ENCODE peak calls at places on chromosomes 6 and 20, in eight cellular contexts. One of them, this sample, is unnamed.
A peak's percentile ranks its signal among the peaks of the same experiment; 100 is the strongest.

GRCh38 chr6:41917528-41917927 is 3.4 kb downstream of the MED20 start:
- DNase-seq in heart left ventricle: no peak
- DNase-seq in GM12878: no peak
- DNase-seq in sigmoid colon: no peak
- DNase-seq in adrenal gland: peak; percentile 80
- DNase-seq in IMR-90: peak; percentile 96
- DNase-seq in uterus: no peak
- DNase-seq in right lobe of liver: no peak
- DNase-seq in this sample: no peak

GRCh38 chr6:134207431-134207830 is 110.5 kb downstream of the SGK1 start:
- DNase-seq in heart left ventricle: no peak
- DNase-seq in uterus: no peak
- DNase-seq in adrenal gland: no peak
- DNase-seq in IMR-90: no peak
- DNase-seq in sigmoid colon: no peak
- DNase-seq in GM12878: no peak
- DNase-seq in right lobe of liver: no peak
- DNase-seq in this sample: no peak

GRCh38 chr6:67914419-67914818 is 720.7 kb upstream of the ADGRB3 start:
- DNase-seq in sigmoid colon: no peak
- DNase-seq in GM12878: no peak
- DNase-seq in IMR-90: no peak
- DNase-seq in uterus: no peak
- DNase-seq in right lobe of liver: no peak
- DNase-seq in adrenal gland: no peak
- DNase-seq in heart left ventricle: no peak
- DNase-seq in this sample: no peak

GRCh38 chr20:37165031-37165430 is 14.1 kb upstream of the RPN2 start:
- DNase-seq in uterus: no peak
- DNase-seq in IMR-90: no peak
- DNase-seq in right lobe of liver: no peak
- DNase-seq in adrenal gland: no peak
- DNase-seq in sigmoid colon: no peak
- DNase-seq in heart left ventricle: no peak
- DNase-seq in GM12878: no peak
- DNase-seq in this sample: no peak

GRCh38 chr20:53774487-53775203 is 181.0 kb upstream of the ZNF217 start:
- DNase-seq in heart left ventricle: peak; percentile 32
- DNase-seq in adrenal gland: no peak
- DNase-seq in sigmoid colon: no peak
- DNase-seq in uterus: no peak
- DNase-seq in GM12878: no peak
- DNase-seq in IMR-90: peak; percentile 95
- DNase-seq in right lobe of liver: no peak
- DNase-seq in this sample: no peak

GRCh38 chr20:407097-407952 is 774 bp upstream of the RBCK1 start:
- DNase-seq in right lobe of liver: peak; percentile 92
- DNase-seq in IMR-90: peak; percentile 59
- DNase-seq in sigmoid colon: peak; percentile 89
- DNase-seq in heart left ventricle: peak; percentile 83
- DNase-seq in uterus: peak; percentile 67
- DNase-seq in adrenal gland: peak; percentile 92
- DNase-seq in GM12878: no peak
- DNase-seq in this sample: peak; percentile 78

GRCh38 chr6:44047801-44048200 is 79.5 kb downstream of the MRPL14 start:
- DNase-seq in uterus: no peak
- DNase-seq in GM12878: no peak
- DNase-seq in IMR-90: no peak
- DNase-seq in right lobe of liver: peak; percentile 14
- DNase-seq in heart left ventricle: no peak
- DNase-seq in sigmoid colon: peak; percentile 48
- DNase-seq in adrenal gland: no peak
- DNase-seq in this sample: no peak

GRCh38 chr6:66048684-66049474 is 341.9 kb upstream of the EYS start:
- DNase-seq in IMR-90: no peak
- DNase-seq in uterus: no peak
- DNase-seq in heart left ventricle: no peak
- DNase-seq in right lobe of liver: no peak
- DNase-seq in adrenal gland: no peak
- DNase-seq in GM12878: no peak
- DNase-seq in sigmoid colon: no peak
- DNase-seq in this sample: no peak

GRCh38 chr6:9464583-9464982 is 950.3 kb downstream of the TFAP2A start:
- DNase-seq in GM12878: no peak
- DNase-seq in IMR-90: no peak
- DNase-seq in right lobe of liver: no peak
- DNase-seq in uterus: no peak
- DNase-seq in sigmoid colon: no peak
- DNase-seq in adrenal gland: no peak
- DNase-seq in heart left ventricle: no peak
- DNase-seq in this sample: no peak

GRCh38 chr20:9269280-9269971 is 200.5 kb downstream of the PLCB4 start:
- DNase-seq in sigmoid colon: no peak
- DNase-seq in adrenal gland: no peak
- DNase-seq in heart left ventricle: no peak
- DNase-seq in uterus: no peak
- DNase-seq in right lobe of liver: no peak
- DNase-seq in GM12878: no peak
- DNase-seq in IMR-90: peak; percentile 71
- DNase-seq in this sample: no peak

GRCh38 chr6:97440590-97441176 is 157.7 kb upstream of the MMS22L start:
- DNase-seq in uterus: no peak
- DNase-seq in right lobe of liver: no peak
- DNase-seq in GM12878: no peak
- DNase-seq in heart left ventricle: no peak
- DNase-seq in sigmoid colon: no peak
- DNase-seq in IMR-90: peak; percentile 12
- DNase-seq in adrenal gland: no peak
- DNase-seq in this sample: peak; percentile 43

GRCh38 chr20:56924976-56925695 is 296.0 kb downstream of the TFAP2C start:
- DNase-seq in heart left ventricle: no peak
- DNase-seq in sigmoid colon: peak; percentile 65
- DNase-seq in IMR-90: no peak
- DNase-seq in adrenal gland: no peak
- DNase-seq in GM12878: no peak
- DNase-seq in right lobe of liver: no peak
- DNase-seq in uterus: no peak
- DNase-seq in this sample: peak; percentile 24

GRCh38 chr20:38473353-38473795 is 731 bp downstream of the RALGAPB start:
- DNase-seq in adrenal gland: peak; percentile 45
- DNase-seq in GM12878: no peak
- DNase-seq in IMR-90: no peak
- DNase-seq in right lobe of liver: no peak
- DNase-seq in sigmoid colon: no peak
- DNase-seq in heart left ventricle: peak; percentile 35
- DNase-seq in uterus: no peak
- DNase-seq in this sample: no peak

GRCh38 chr6:89323461-89324098 is 8.5 kb upstream of the GABRR2 start:
- DNase-seq in adrenal gland: no peak
- DNase-seq in uterus: no peak
- DNase-seq in GM12878: no peak
- DNase-seq in IMR-90: peak; percentile 41
- DNase-seq in right lobe of liver: no peak
- DNase-seq in heart left ventricle: no peak
- DNase-seq in sigmoid colon: no peak
- DNase-seq in this sample: no peak

GRCh38 chr6:162733489-162733888 is 5.7 kb downstream of the PACRG start:
- DNase-seq in uterus: no peak
- DNase-seq in right lobe of liver: no peak
- DNase-seq in heart left ventricle: no peak
- DNase-seq in adrenal gland: no peak
- DNase-seq in GM12878: no peak
- DNase-seq in sigmoid colon: no peak
- DNase-seq in IMR-90: no peak
- DNase-seq in this sample: no peak

GRCh38 chr20:14360386-14360785 is 23.0 kb upstream of the FLRT3 start:
- DNase-seq in GM12878: no peak
- DNase-seq in heart left ventricle: no peak
- DNase-seq in sigmoid colon: no peak
- DNase-seq in IMR-90: peak; percentile 20
- DNase-seq in adrenal gland: no peak
- DNase-seq in uterus: no peak
- DNase-seq in right lobe of liver: no peak
- DNase-seq in this sample: no peak

GRCh38 chr6:134517145-134517658 is 199.3 kb upstream of the SGK1 start:
- DNase-seq in right lobe of liver: peak; percentile 94
- DNase-seq in IMR-90: peak; percentile 79
- DNase-seq in GM12878: no peak
- DNase-seq in adrenal gland: peak; percentile 90
- DNase-seq in uterus: peak; percentile 37
- DNase-seq in heart left ventricle: peak; percentile 79
- DNase-seq in sigmoid colon: peak; percentile 72
- DNase-seq in this sample: peak; percentile 77

GRCh38 chr6:118581489-118581959 is 33.4 kb downstream of the PLN start:
- DNase-seq in adrenal gland: peak; percentile 83
- DNase-seq in sigmoid colon: no peak
- DNase-seq in right lobe of liver: no peak
- DNase-seq in heart left ventricle: no peak
- DNase-seq in GM12878: no peak
- DNase-seq in IMR-90: peak; percentile 80
- DNase-seq in uterus: no peak
- DNase-seq in this sample: no peak

GRCh38 chr20:33790571-33790970 is 20.6 kb upstream of the CHMP4B start:
- DNase-seq in IMR-90: no peak
- DNase-seq in adrenal gland: no peak
- DNase-seq in heart left ventricle: no peak
- DNase-seq in uterus: no peak
- DNase-seq in GM12878: no peak
- DNase-seq in sigmoid colon: peak; percentile 82
- DNase-seq in right lobe of liver: no peak
- DNase-seq in this sample: no peak

GRCh38 chr20:33791021-33791420 is 20.1 kb upstream of the CHMP4B start:
- DNase-seq in sigmoid colon: no peak
- DNase-seq in GM12878: no peak
- DNase-seq in heart left ventricle: no peak
- DNase-seq in right lobe of liver: no peak
- DNase-seq in IMR-90: no peak
- DNase-seq in adrenal gland: no peak
- DNase-seq in uterus: no peak
- DNase-seq in this sample: no peak

GRCh38 chr20:33789109-33789857 is 21.9 kb upstream of the CHMP4B start:
- DNase-seq in uterus: peak; percentile 37
- DNase-seq in GM12878: no peak
- DNase-seq in sigmoid colon: peak; percentile 89
- DNase-seq in IMR-90: peak; percentile 96
- DNase-seq in heart left ventricle: peak; percentile 31
- DNase-seq in right lobe of liver: no peak
- DNase-seq in adrenal gland: peak; percentile 86
- DNase-seq in this sample: no peak

GRCh38 chr20:33788351-33789049 is 22.6 kb upstream of the CHMP4B start:
- DNase-seq in heart left ventricle: no peak
- DNase-seq in uterus: no peak
- DNase-seq in sigmoid colon: no peak
- DNase-seq in right lobe of liver: no peak
- DNase-seq in IMR-90: no peak
- DNase-seq in adrenal gland: no peak
- DNase-seq in GM12878: no peak
- DNase-seq in this sample: no peak

DNA sequence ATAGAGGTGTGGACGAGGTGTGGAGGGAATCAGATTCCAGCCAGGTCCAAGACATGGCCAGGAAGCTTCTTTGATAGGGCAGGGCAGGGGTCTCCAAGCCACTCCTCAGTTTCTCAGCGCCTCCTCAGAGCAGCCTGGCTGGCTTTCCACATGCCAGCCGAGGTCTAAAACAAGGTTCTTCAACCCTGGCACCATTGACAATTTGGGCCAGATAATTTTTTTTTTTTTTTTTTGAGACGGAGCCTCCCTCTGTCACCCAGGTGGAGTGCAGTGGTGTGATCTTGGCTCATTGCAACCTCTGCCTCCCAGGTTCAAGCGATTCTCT is 21.3 kb upstream of the CHMP4B start:
- DNase-seq in right lobe of liver: no peak
- DNase-seq in heart left ventricle: no peak
- DNase-seq in IMR-90: no peak
- DNase-seq in uterus: no peak
- DNase-seq in GM12878: no peak
- DNase-seq in sigmoid colon: no peak
- DNase-seq in adrenal gland: no peak
- DNase-seq in this sample: no peak
- H3K4me1 ChIP-seq in right lobe of liver: no peaks in the 10 kb centered on the region
- H3K4me1 ChIP-seq in heart left ventricle: peaks cover 43% of the 10 kb centered on the region
- H3K4me1 ChIP-seq in IMR-90: peaks cover 10% of the 10 kb centered on the region
- H3K4me1 ChIP-seq in uterus: peaks cover 3% of the 10 kb centered on the region
- H3K4me1 ChIP-seq in GM12878: peaks cover 10% of the 10 kb centered on the region
- H3K4me1 ChIP-seq in sigmoid colon: peaks cover 63% of the 10 kb centered on the region
- H3K4me1 ChIP-seq in adrenal gland: no peaks in the 10 kb centered on the region
- H3K4me1 ChIP-seq in this sample: no peaks in the 10 kb centered on the region

GRCh38 chr6:21996425-21997207 is 300.2 kb downstream of the PRL start:
- DNase-seq in uterus: no peak
- DNase-seq in right lobe of liver: no peak
- DNase-seq in heart left ventricle: no peak
- DNase-seq in IMR-90: no peak
- DNase-seq in sigmoid colon: no peak
- DNase-seq in GM12878: no peak
- DNase-seq in adrenal gland: no peak
- DNase-seq in this sample: no peak
- H3K9me3 ChIP-seq in uterus: no peaks in the 10 kb centered on the region
- H3K9me3 ChIP-seq in right lobe of liver: no peaks in the 10 kb centered on the region
- H3K9me3 ChIP-seq in heart left ventricle: no peaks in the 10 kb centered on the region
- H3K9me3 ChIP-seq in IMR-90: no peaks in the 10 kb centered on the region
- H3K9me3 ChIP-seq in sigmoid colon: no peaks in the 10 kb centered on the region
- H3K9me3 ChIP-seq in GM12878: no peaks in the 10 kb centered on the region
- H3K9me3 ChIP-seq in adrenal gland: no peaks in the 10 kb centered on the region
- H3K9me3 ChIP-seq in this sample: no peaks in the 10 kb centered on the region

DNA sequence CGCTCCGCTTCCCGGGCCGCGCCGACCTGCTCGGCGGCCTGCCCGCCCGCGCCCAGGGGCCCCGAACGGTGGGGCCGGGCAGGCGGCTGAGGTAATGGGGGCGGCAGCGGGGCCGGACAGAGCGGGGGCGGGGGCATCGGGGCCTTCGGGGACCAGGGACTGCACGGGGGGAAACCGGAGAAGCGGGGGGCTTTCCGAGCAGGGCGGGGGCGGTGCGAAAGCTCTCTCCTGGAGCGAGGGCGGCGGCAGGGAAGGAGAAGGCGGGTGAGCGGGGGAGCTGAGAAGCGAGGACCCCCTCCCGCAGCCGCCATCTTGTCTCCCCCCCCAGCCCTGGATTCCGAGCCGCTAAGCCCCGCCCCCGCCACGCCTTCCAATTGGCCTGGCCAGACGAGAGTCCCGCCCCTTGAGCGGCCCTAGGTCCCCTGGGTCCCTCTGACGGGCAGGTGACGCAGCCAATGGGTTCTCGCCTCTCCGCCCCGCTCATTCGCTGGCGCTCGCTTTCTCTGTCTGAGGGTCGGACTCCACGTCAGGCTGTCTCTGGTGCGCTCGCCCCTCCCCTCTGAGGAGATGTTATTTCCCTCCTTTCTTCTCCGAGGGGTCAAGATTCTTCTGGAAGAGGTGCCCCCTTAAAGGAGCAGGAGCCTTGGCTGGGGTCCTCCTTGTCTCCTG is 470 bp downstream of the BRPF3 start:
- DNase-seq in adrenal gland: peak; percentile 100
- DNase-seq in uterus: peak; percentile 99
- DNase-seq in IMR-90: peak; percentile 96
- DNase-seq in right lobe of liver: peak; percentile 100
- DNase-seq in sigmoid colon: peak; percentile 99
- DNase-seq in GM12878: peak; percentile 88
- DNase-seq in heart left ventricle: peak; percentile 100
- DNase-seq in this sample: peak; percentile 100
- TF ChIP-seq POLR2A in adrenal gland: peak; percentile 2
- TF ChIP-seq POLR2A in uterus: peak; percentile 60
- TF ChIP-seq POLR2A in IMR-90: peak; percentile 57
- TF ChIP-seq POLR2A in right lobe of liver: peak; percentile 64
- TF ChIP-seq POLR2A in sigmoid colon: peak; percentile 74
- TF ChIP-seq POLR2A in GM12878: peak; percentile 79
- TF ChIP-seq POLR2A in heart left ventricle: peak; percentile 54
- TF ChIP-seq POLR2A in this sample: no peak

GRCh38 chr20:4684837-4685413 is 36.8 kb upstream of the PRND start:
- DNase-seq in GM12878: no peak
- DNase-seq in right lobe of liver: no peak
- DNase-seq in heart left ventricle: no peak
- DNase-seq in IMR-90: peak; percentile 84
- DNase-seq in adrenal gland: no peak
- DNase-seq in sigmoid colon: peak; percentile 83
- DNase-seq in uterus: peak; percentile 28
- DNase-seq in this sample: no peak
- H3K4me1 ChIP-seq in GM12878: no peaks in the 10 kb centered on the region
- H3K4me1 ChIP-seq in right lobe of liver: no peaks in the 10 kb centered on the region
- H3K4me1 ChIP-seq in heart left ventricle: peaks cover 49% of the 10 kb centered on the region
- H3K4me1 ChIP-seq in IMR-90: peaks cover 9% of the 10 kb centered on the region
- H3K4me1 ChIP-seq in adrenal gland: no peaks in the 10 kb centered on the region
- H3K4me1 ChIP-seq in sigmoid colon: peaks cover 69% of the 10 kb centered on the region
- H3K4me1 ChIP-seq in uterus: peaks cover 14% of the 10 kb centered on the region
- H3K4me1 ChIP-seq in this sample: peaks cover 13% of the 10 kb centered on the region